ENCODE peak calls at places on chromosomes 6 and 20, in nine cellular contexts. One of them, this sample, is unnamed.

GRCh38 chr20:63594043-63594561 is 20.1 kb upstream of the HELZ2 start:
- DNase-seq in erythroblast: no peak
- DNase-seq in substantia nigra: no peak
- DNase-seq in epithelial cell of esophagus: no peak
- DNase-seq in progenitor cell of endocrine pancreas: no peak
- DNase-seq in NCI-H446 treated with DMSO at 0.1 percent for 48 hours: no peak
- DNase-seq in skeletal muscle cell: no peak
- DNase-seq in T follicular helper cell: no peak
- DNase-seq in activated naive CD4-positive, alpha-beta T cell treated with Interleukin-2 at 50 U/mL for 16 hours: no peak
- DNase-seq in this sample: no peak

GRCh38 chr6:155212616-155213380 is 51.0 kb upstream of the CLDN20 start:
- DNase-seq in T follicular helper cell: no peak
- DNase-seq in epithelial cell of esophagus: peak
- DNase-seq in progenitor cell of endocrine pancreas: no peak
- DNase-seq in skeletal muscle cell: no peak
- DNase-seq in NCI-H446 treated with DMSO at 0.1 percent for 48 hours: no peak
- DNase-seq in substantia nigra: no peak
- DNase-seq in activated naive CD4-positive, alpha-beta T cell treated with Interleukin-2 at 50 U/mL for 16 hours: no peak
- DNase-seq in erythroblast: no peak
- DNase-seq in this sample: no peak

GRCh38 chr6:110369056-110369455 is 10.9 kb upstream of the METTL24 start:
- DNase-seq in skeletal muscle cell: no peak
- DNase-seq in erythroblast: no peak
- DNase-seq in NCI-H446 treated with DMSO at 0.1 percent for 48 hours: no peak
- DNase-seq in T follicular helper cell: no peak
- DNase-seq in activated naive CD4-positive, alpha-beta T cell treated with Interleukin-2 at 50 U/mL for 16 hours: no peak
- DNase-seq in progenitor cell of endocrine pancreas: no peak
- DNase-seq in substantia nigra: no peak
- DNase-seq in epithelial cell of esophagus: no peak
- DNase-seq in this sample: no peak

GRCh38 chr20:11937230-11937629 is 19.5 kb downstream of the BTBD3 start:
- DNase-seq in epithelial cell of esophagus: no peak
- DNase-seq in progenitor cell of endocrine pancreas: no peak
- DNase-seq in T follicular helper cell: no peak
- DNase-seq in substantia nigra: no peak
- DNase-seq in NCI-H446 treated with DMSO at 0.1 percent for 48 hours: no peak
- DNase-seq in activated naive CD4-positive, alpha-beta T cell treated with Interleukin-2 at 50 U/mL for 16 hours: no peak
- DNase-seq in erythroblast: no peak
- DNase-seq in skeletal muscle cell: no peak
- DNase-seq in this sample: no peak

GRCh38 chr6:22194188-22194921 is 102.5 kb downstream of the PRL start:
- DNase-seq in skeletal muscle cell: no peak
- DNase-seq in substantia nigra: no peak
- DNase-seq in progenitor cell of endocrine pancreas: no peak
- DNase-seq in NCI-H446 treated with DMSO at 0.1 percent for 48 hours: no peak
- DNase-seq in T follicular helper cell: no peak
- DNase-seq in erythroblast: no peak
- DNase-seq in epithelial cell of esophagus: peak
- DNase-seq in activated naive CD4-positive, alpha-beta T cell treated with Interleukin-2 at 50 U/mL for 16 hours: no peak
- DNase-seq in this sample: no peak

GRCh38 chr6:34506718-34507117 is 40.8 kb downstream of the PACSIN1 start:
- DNase-seq in substantia nigra: no peak
- DNase-seq in progenitor cell of endocrine pancreas: no peak
- DNase-seq in NCI-H446 treated with DMSO at 0.1 percent for 48 hours: no peak
- DNase-seq in T follicular helper cell: no peak
- DNase-seq in skeletal muscle cell: no peak
- DNase-seq in activated naive CD4-positive, alpha-beta T cell treated with Interleukin-2 at 50 U/mL for 16 hours: no peak
- DNase-seq in epithelial cell of esophagus: no peak
- DNase-seq in erythroblast: no peak
- DNase-seq in this sample: no peak

GRCh38 chr20:49210750-49211110 is 8.5 kb upstream of the DDX27 start:
- DNase-seq in T follicular helper cell: no peak
- DNase-seq in NCI-H446 treated with DMSO at 0.1 percent for 48 hours: no peak
- DNase-seq in erythroblast: no peak
- DNase-seq in epithelial cell of esophagus: no peak
- DNase-seq in skeletal muscle cell: no peak
- DNase-seq in progenitor cell of endocrine pancreas: no peak
- DNase-seq in substantia nigra: no peak
- DNase-seq in activated naive CD4-positive, alpha-beta T cell treated with Interleukin-2 at 50 U/mL for 16 hours: no peak
- DNase-seq in this sample: no peak

GRCh38 chr6:154319231-154319858 is 37.3 kb downstream of the IPCEF1 start:
- DNase-seq in epithelial cell of esophagus: no peak
- DNase-seq in substantia nigra: no peak
- DNase-seq in progenitor cell of endocrine pancreas: no peak
- DNase-seq in activated naive CD4-positive, alpha-beta T cell treated with Interleukin-2 at 50 U/mL for 16 hours: no peak
- DNase-seq in skeletal muscle cell: no peak
- DNase-seq in erythroblast: no peak
- DNase-seq in T follicular helper cell: no peak
- DNase-seq in NCI-H446 treated with DMSO at 0.1 percent for 48 hours: no peak
- DNase-seq in this sample: no peak

GRCh38 chr6:33984466-33985332 is 161.2 kb downstream of the GRM4 start:
- DNase-seq in activated naive CD4-positive, alpha-beta T cell treated with Interleukin-2 at 50 U/mL for 16 hours: no peak
- DNase-seq in substantia nigra: no peak
- DNase-seq in erythroblast: no peak
- DNase-seq in progenitor cell of endocrine pancreas: no peak
- DNase-seq in T follicular helper cell: no peak
- DNase-seq in skeletal muscle cell: no peak
- DNase-seq in NCI-H446 treated with DMSO at 0.1 percent for 48 hours: no peak
- DNase-seq in epithelial cell of esophagus: no peak
- DNase-seq in this sample: no peak

GRCh38 chr6:8131265-8131897 is 29.0 kb upstream of the EEF1E1 start:
- DNase-seq in T follicular helper cell: peak
- DNase-seq in substantia nigra: peak
- DNase-seq in activated naive CD4-positive, alpha-beta T cell treated with Interleukin-2 at 50 U/mL for 16 hours: peak
- DNase-seq in skeletal muscle cell: no peak
- DNase-seq in NCI-H446 treated with DMSO at 0.1 percent for 48 hours: no peak
- DNase-seq in epithelial cell of esophagus: peak
- DNase-seq in progenitor cell of endocrine pancreas: peak
- DNase-seq in erythroblast: peak
- DNase-seq in this sample: peak